ENCODE peak calls at places on chromosomes 2 and 18, in six cellular contexts. A is A549; P is HL-60; U is brain pericyte; F is RWPE1; O is activated effector memory CD4-positive, alpha-beta T cell treated with Interleukin-2 at 50 U/mL for 16 hours. Z is an unnamed sample.

GRCh38 chr2:221716434-221717303 is 144.6 kb upstream of the EPHA4 start:
- DNase-seq in U (no peak), F (peak), O (no peak), P (no peak), A (peak), Z (no peak)

GRCh38 chr2:95377216-95377530 is 25.3 kb upstream of the FAHD2A start:
- DNase-seq in O (no peak), F (no peak), P (no peak), U (no peak), A (no peak), Z (no peak)

GRCh38 chr2:100275200-100275589 is 47.1 kb downstream of the LONRF2 start:
- DNase-seq in O (no peak), A (no peak), U (no peak), F (no peak), P (no peak), Z (no peak)

GRCh38 chr2:120346034-120346666 is at the start of gene INHBB:
- DNase-seq in P (no peak), O (no peak), A (no peak), F (no peak), U (no peak), Z (no peak)

GRCh38 chr2:179049546-179050311 is at the start of gene CCDC141:
- DNase-seq in F (no peak), A (no peak), O (no peak), P (peak), U (no peak), Z (no peak)

GRCh38 chr2:231910771-231911170 is 15.4 kb downstream of the NPPC start:
- DNase-seq in P (no peak), U (no peak), A (no peak), O (no peak), F (no peak), Z (no peak)

GRCh38 chr2:108922141-108922915 is 66.7 kb downstream of the EDAR start:
- DNase-seq in F (peak), U (no peak), A (no peak), P (no peak), O (no peak), Z (no peak)

GRCh38 chr2:153811516-153811915 is 60.2 kb upstream of the GALNT13 start:
- DNase-seq in F (no peak), U (no peak), O (no peak), P (no peak), A (no peak), Z (no peak)

GRCh38 chr18:44564922-44565321 is 115.8 kb upstream of the SETBP1 start:
- DNase-seq in O (no peak), A (no peak), U (no peak), F (no peak), P (no peak), Z (no peak)

GRCh38 chr2:100470898-100471514 is 724 bp downstream of the NMS start:
- DNase-seq in O (no peak), A (no peak), P (no peak), F (peak), U (no peak), Z (no peak)

GRCh38 chr2:88654714-88655113 is 27.4 kb upstream of the EIF2AK3 start:
- DNase-seq in O (no peak), F (no peak), P (no peak), A (no peak), U (no peak), Z (no peak)